ENCODE peak calls at places on chromosomes 2 and 18, in four cellular contexts. R, O, T and K are unnamed samples.

GRCh38 chr2:143429932-143430331 is 300.7 kb downstream of the ARHGAP15 start:
- DNase-seq in R (no peak), O (no peak), T (no peak), K (no peak)

GRCh38 chr2:216665240-216665639 is 30.1 kb downstream of the IGFBP5 start:
- DNase-seq in R (no peak), O (no peak), T (no peak), K (no peak)

GRCh38 chr2:169119816-169120215 is 50.5 kb downstream of the DHRS9 start:
- DNase-seq in R (no peak), O (no peak), T (no peak), K (no peak)

GRCh38 chr18:65608471-65608870 is 142.3 kb upstream of the CDH7 start:
- DNase-seq in R (no peak), O (no peak), T (no peak), K (no peak)

GRCh38 chr2:54640834-54641540 is 82.5 kb upstream of the EML6 start:
- DNase-seq in R (no peak), O (no peak), T (no peak), K (no peak)

GRCh38 chr2:88765154-88765948 is 73.9 kb downstream of the RPIA start:
- DNase-seq in R (peak), O (peak), T (peak), K (peak)

GRCh38 chr2:235807347-235807746 is 313.5 kb downstream of the AGAP1 start:
- DNase-seq in R (no peak), O (no peak), T (no peak), K (no peak)

GRCh38 chr2:232230557-232230956 is 148.0 kb upstream of the ALPP start:
- DNase-seq in R (peak), O (peak), T (no peak), K (no peak)

GRCh38 chr2:46024146-46024779 is 272.9 kb upstream of the EPAS1 start:
- DNase-seq in R (no peak), O (no peak), T (no peak), K (no peak)